ENCODE peak calls at places on chromosomes 16 and 17, in four cellular contexts. E is heart left ventricle, D is IMR-90, M is left ventricle myocardium inferior. C is an unnamed sample.

GRCh38 chr17:72240333-72240732 is 119.5 kb downstream of the SOX9 start:
- DNase-seq in E (no peak), D (no peak), M (no peak), C (no peak)

GRCh38 chr16:57475711-57476339 is 10.5 kb downstream of the DOK4 start:
- DNase-seq in E (no peak), D (peak), M (no peak), C (no peak)

GRCh38 chr16:10321407-10322397 is 64.2 kb upstream of the ATF7IP2 start:
- DNase-seq in E (no peak), D (no peak), M (no peak), C (no peak)

GRCh38 chr17:77644981-77645380 is 313.5 kb upstream of the TNRC6C start:
- DNase-seq in E (no peak), D (no peak), M (no peak), C (no peak)

GRCh38 chr16:27217256-27217655 is 13.9 kb downstream of the KDM8 start:
- DNase-seq in E (peak), D (peak), M (no peak), C (no peak)

GRCh38 chr16:89925596-89926079 is 2.5 kb downstream of the TUBB3 start:
- DNase-seq in E (no peak), D (no peak), M (no peak), C (no peak)

GRCh38 chr16:31696968-31697743 is 169.5 kb downstream of the AHSP start:
- DNase-seq in E (no peak), D (peak), M (no peak), C (no peak)

GRCh38 chr17:68378202-68379149 is 78.8 kb downstream of the WIPI1 start:
- DNase-seq in E (peak), D (peak), M (peak), C (peak)

GRCh38 chr17:73205326-73205980 is 12.6 kb downstream of the COG1 start:
- DNase-seq in E (no peak), D (no peak), M (no peak), C (no peak)

GRCh38 chr16:53048139-53048915 is 4.4 kb downstream of the CHD9NB start:
- DNase-seq in E (no peak), D (no peak), M (no peak), C (no peak)

GRCh38 chr16:89338863-89339262 is 121.4 kb downstream of the ZNF778 start:
- DNase-seq in E (no peak), D (no peak), M (no peak), C (no peak)

DNA sequence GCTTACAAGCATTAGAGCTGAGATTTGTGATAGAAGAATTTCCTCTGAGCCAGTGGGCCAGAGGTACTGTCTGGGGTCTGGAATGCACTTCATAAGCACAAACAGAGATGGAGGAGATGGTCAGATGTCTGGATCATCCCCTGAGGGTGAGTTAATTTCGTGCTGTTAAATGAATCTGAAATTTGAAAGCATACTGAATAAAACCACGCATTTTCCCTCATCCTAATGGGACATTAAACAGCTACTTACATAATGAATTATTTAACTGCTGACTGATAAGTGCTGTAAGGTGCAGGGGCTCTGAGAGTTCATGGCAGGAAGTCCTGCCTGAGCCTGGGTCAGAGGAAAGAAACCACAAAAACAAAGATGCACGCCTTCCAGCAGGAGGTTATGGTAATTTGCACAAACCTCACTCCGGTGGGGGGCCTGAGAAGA is 136.3 kb upstream of the XYLT1 start:
- DNase-seq in E (no peak), D (no peak), M (no peak), C (no peak)
- H3K4me3 ChIP-seq in E (no peak), D (no peak), M (no peak), C (no peak)

GRCh38 chr17:2854662-2855061 is 58.4 kb downstream of the RAP1GAP2 start:
- DNase-seq in E (no peak), D (no peak), M (peak), C (no peak)
- H3K4me3 ChIP-seq in E (peak), D (peak), M (peak), C (peak)

DNA sequence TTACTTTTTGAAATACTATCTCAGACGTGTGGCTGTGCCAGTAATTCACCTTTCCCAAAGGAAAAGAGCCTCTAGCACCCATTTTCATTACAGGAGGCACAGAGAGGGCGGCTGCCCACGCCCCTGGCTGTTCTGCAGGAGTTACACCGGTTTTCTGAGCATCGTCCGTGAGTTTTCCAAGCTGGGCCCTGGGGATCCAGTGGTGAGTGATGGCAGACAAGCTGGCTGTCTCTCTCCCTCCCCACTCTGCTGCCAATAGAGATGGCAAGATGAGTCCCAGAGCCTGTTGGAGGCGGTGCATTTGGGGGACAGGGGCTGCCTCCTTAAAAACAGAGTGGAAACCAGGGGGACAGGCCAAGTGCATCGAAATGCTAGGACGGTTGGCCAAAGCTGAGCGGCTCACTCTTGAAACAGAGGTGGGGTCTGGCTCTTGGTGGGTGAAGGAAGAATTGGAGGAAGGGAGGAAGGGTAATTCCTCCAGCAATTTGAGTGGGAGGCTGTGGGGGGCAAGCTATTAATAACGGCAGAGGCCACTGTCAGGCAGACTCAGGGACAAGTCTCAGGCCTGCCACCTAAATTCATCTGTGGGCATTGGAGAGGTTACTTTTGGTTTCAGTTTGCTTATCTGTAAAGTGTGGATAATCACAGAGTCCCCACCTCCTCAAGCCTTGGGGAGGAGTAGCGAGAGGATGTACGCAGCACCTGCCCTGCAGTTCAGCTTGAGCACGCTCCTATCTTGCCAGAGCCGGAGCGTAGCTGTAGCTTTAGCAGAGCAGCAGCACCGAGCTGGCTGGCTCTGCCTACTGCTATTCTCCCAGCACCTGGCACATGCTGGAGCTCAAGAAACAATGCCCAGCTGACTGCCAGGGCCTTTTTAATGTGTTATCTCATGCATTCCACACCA is 7.5 kb upstream of the NOS2 start:
- DNase-seq in E (no peak), D (no peak), M (no peak), C (no peak)
- H3K4me3 ChIP-seq in E (peak), D (no peak), M (peak), C (no peak)

GRCh38 chr17:7218166-7218565 is 1.5 kb downstream of the DLG4 start:
- DNase-seq in E (peak), D (no peak), M (no peak), C (no peak)
- H3K4me3 ChIP-seq in E (peak), D (no peak), M (peak), C (no peak)

DNA sequence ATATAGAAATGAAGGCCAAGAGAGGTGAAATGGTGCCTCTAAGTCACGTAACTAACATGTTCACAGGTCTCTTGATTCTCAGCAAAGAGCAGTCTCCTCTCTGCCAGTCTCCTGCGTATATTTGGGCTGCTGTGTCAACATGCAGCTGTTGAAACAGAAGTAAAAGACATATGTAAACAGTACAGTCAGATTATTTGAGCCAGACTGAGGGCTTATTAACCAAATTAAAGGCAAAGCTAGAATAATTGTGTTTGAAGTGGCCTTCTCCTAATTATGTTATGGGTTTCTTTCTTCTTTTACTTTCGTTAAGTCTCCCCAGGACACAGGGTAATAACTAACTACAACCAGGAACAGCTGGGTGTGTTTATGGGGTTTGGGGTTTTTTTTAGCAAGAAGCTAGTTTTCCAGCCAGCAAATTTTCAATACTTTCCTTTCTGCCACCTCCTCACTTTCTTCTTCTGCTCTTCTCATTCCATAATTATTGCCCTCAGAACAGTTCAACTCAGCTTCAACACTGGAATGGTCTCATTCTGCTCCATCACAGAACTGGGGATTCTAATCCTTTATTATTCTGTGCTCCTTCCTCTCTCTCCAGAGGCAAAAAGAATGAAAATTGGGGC is 18.4 kb downstream of the G6PC1 start:
- DNase-seq in E (no peak), D (no peak), M (no peak), C (no peak)
- H3K4me3 ChIP-seq in E (no peak), D (no peak), M (no peak), C (no peak)

DNA sequence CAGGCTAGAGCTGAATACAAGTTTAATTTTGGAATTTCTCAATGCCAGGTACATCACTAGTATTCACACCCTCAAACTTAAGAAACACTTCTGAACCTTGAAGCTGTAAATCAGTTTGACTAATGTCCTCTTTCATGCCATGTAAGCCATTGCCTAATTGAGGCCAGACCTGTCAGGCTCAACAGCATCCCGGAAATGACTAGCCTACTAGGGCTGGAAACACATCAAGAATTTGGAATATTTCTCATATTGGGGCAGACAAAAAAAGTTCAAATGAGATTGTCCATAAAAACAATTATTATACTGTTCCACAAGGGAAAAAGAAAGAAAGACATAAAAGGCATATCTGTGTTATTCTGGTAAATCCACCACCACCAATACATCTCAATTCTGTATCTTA is 1.7 kb downstream of the USP32 start:
- DNase-seq in E (no peak), D (peak), M (no peak), C (peak)
- H3K4me3 ChIP-seq in E (peak), D (peak), M (peak), C (peak)

C was measured in BJ.